ENCODE peak calls at places on chromosomes 1 and 21, in six cellular contexts. F is neural progenitor cell, A is HCT116, E is PC-3, P is keratinocyte, O is GM23248. L is an unnamed sample. For H3K79me2, the result is how much of the 10 kb centered on the place peaks cover.

GRCh38 chr1:225544924-225545323 is 108.0 kb downstream of the ENAH start:
- DNase-seq in F (no peak), A (no peak), E (no peak), P (no peak), O (no peak), L (no peak)

GRCh38 chr1:241635556-241636179 is 4.5 kb downstream of the CHML start:
- DNase-seq in F (no peak), A (no peak), E (no peak), P (no peak), O (no peak), L (no peak)

GRCh38 chr21:44295163-44295601 is 4.7 kb upstream of the PFKL start:
- DNase-seq in F (no peak), A (no peak), E (peak), P (no peak), O (no peak), L (peak)

GRCh38 chr21:41620982-41621381 is 113.0 kb upstream of the TMPRSS2 start:
- DNase-seq in F (no peak), A (no peak), E (no peak), P (no peak), O (peak), L (no peak)

GRCh38 chr1:85576642-85577420 is 3.7 kb upstream of the CCN1 start:
- DNase-seq in F (peak), A (peak), E (peak), P (no peak), O (peak), L (peak)

GRCh38 chr1:167635233-167635648 is 5.2 kb downstream of the RCSD1 start:
- DNase-seq in F (peak), A (no peak), E (no peak), P (no peak), O (peak), L (no peak)

GRCh38 chr1:16183157-16183556 is 27.3 kb upstream of the EPHA2 start:
- DNase-seq in F (no peak), A (no peak), E (peak), P (no peak), O (peak), L (no peak)

GRCh38 chr1:7845761-7846160 is 7.1 kb downstream of the UTS2 start:
- DNase-seq in F (no peak), A (no peak), E (no peak), P (no peak), O (peak), L (peak)

GRCh38 chr1:195481293-195481692 is 1126.9 kb downstream of the KCNT2 start:
- DNase-seq in F (no peak), A (no peak), E (no peak), P (no peak), O (no peak), L (no peak)

GRCh38 chr1:243513726-243514491 is 258.1 kb downstream of the SDCCAG8 start:
- DNase-seq in F (no peak), A (no peak), E (peak), P (no peak), O (peak), L (peak)

GRCh38 chr1:25523512-25523911 is 19.9 kb upstream of the LDLRAP1 start:
- DNase-seq in F (peak), A (no peak), E (peak), P (no peak), O (peak), L (no peak)

GRCh38 chr1:36273024-36273423 is 33.1 kb upstream of the SH3D21 start:
- DNase-seq in F (no peak), A (no peak), E (no peak), P (no peak), O (no peak), L (no peak)

GRCh38 chr1:22048351-22049192 is 3.9 kb upstream of the CDC42 start:
- DNase-seq in F (no peak), A (no peak), E (peak), P (no peak), O (peak), L (no peak)

GRCh38 chr1:65687435-65688214 is 105.1 kb upstream of the PDE4B start:
- DNase-seq in F (peak), A (peak), E (peak), P (peak), O (peak), L (peak)

GRCh38 chr1:244336232-244336899 is 115.3 kb downstream of the ADSS2 start:
- DNase-seq in F (no peak), A (no peak), E (no peak), P (no peak), O (no peak), L (peak)

GRCh38 chr1:116311756-116312691 is 61.0 kb upstream of the ATP1A1 start:
- DNase-seq in F (peak), A (no peak), E (peak), P (no peak), O (no peak), L (peak)

GRCh38 chr1:113073457-113073950 is 506 bp downstream of the LRIG2 start:
- DNase-seq in F (peak), A (no peak), E (peak), P (peak), O (peak), L (no peak)

GRCh38 chr1:227890451-227891222 is 57.1 kb downstream of the WNT9A start:
- DNase-seq in F (no peak), A (no peak), E (no peak), P (no peak), O (no peak), L (no peak)

GRCh38 chr1:228944241-228944741 is 209.0 kb downstream of the RHOU start:
- DNase-seq in F (no peak), A (no peak), E (no peak), P (no peak), O (no peak), L (no peak)

GRCh38 chr1:59077739-59078503 is 219.0 kb upstream of the FGGY start:
- DNase-seq in F (peak), A (no peak), E (no peak), P (no peak), O (no peak), L (no peak)

GRCh38 chr1:221919341-221919740 is 177.5 kb upstream of the DUSP10 start:
- DNase-seq in F (no peak), A (no peak), E (no peak), P (no peak), O (no peak), L (no peak)

GRCh38 chr21:36499578-36500471 is 19.9 kb upstream of the CLDN14 start:
- DNase-seq in F (no peak), A (no peak), E (peak), P (no peak), O (peak), L (peak)

GRCh38 chr1:151612506-151613274 is 840 bp downstream of the SNX27 start:
- DNase-seq in F (peak), A (no peak), E (no peak), P (no peak), O (peak), L (no peak)

GRCh38 chr1:41319803-41320711 is 41.2 kb upstream of the FOXO6 start:
- DNase-seq in F (no peak), A (no peak), E (no peak), P (no peak), O (no peak), L (no peak)

GRCh38 chr1:64110924-64111777 is 92.3 kb upstream of the UBE2U start:
- DNase-seq in F (no peak), A (no peak), E (no peak), P (no peak), O (peak), L (peak)

GRCh38 chr1:230517786-230518185 is 91.7 kb upstream of the PGBD5 start:
- DNase-seq in F (peak), A (no peak), E (peak), P (no peak), O (no peak), L (no peak)

GRCh38 chr1:44798481-44799365 is 1.5 kb upstream of the PLK3 start:
- DNase-seq in F (no peak), A (no peak), E (no peak), P (no peak), O (no peak), L (no peak)

GRCh38 chr21:39562791-39563770 is 49.7 kb upstream of the B3GALT5 start:
- DNase-seq in F (no peak), A (no peak), E (no peak), P (no peak), O (peak), L (no peak)

GRCh38 chr1:109769335-109770078 is 5.8 kb upstream of the EPS8L3 start:
- DNase-seq in F (no peak), A (no peak), E (peak), P (no peak), O (peak), L (no peak)

GRCh38 chr1:8905582-8906191 is 27.2 kb upstream of the ENO1 start:
- DNase-seq in F (no peak), A (no peak), E (peak), P (no peak), O (peak), L (no peak)

GRCh38 chr1:150970818-150971582 is 3.6 kb downstream of the CERS2 start:
- DNase-seq in F (peak), A (no peak), E (no peak), P (no peak), O (peak), L (peak)

GRCh38 chr1:206461602-206462455 is 8.4 kb upstream of the IKBKE start:
- DNase-seq in F (peak), A (peak), E (peak), P (no peak), O (peak), L (peak)

GRCh38 chr1:6927626-6928025 is 142.4 kb downstream of the CAMTA1 start:
- DNase-seq in F (no peak), A (no peak), E (no peak), P (no peak), O (no peak), L (no peak)

GRCh38 chr1:85888961-85889360 is 180.7 kb upstream of the ZNHIT6 start:
- DNase-seq in F (no peak), A (no peak), E (no peak), P (no peak), O (no peak), L (no peak)

GRCh38 chr1:54559111-54559548 is 11.1 kb downstream of the ACOT11 start:
- DNase-seq in F (no peak), A (no peak), E (no peak), P (no peak), O (no peak), L (no peak)

GRCh38 chr1:221777434-221778072 is 35.7 kb upstream of the DUSP10 start:
- DNase-seq in F (no peak), A (no peak), E (no peak), P (no peak), O (no peak), L (no peak)

GRCh38 chr21:46226920-46227599 is 1.5 kb downstream of the LSS start:
- DNase-seq in F (no peak), A (no peak), E (no peak), P (no peak), O (peak), L (no peak)

GRCh38 chr21:46228345-46229051 is at the start of gene LSS:
- DNase-seq in F (peak), A (peak), E (peak), P (peak), O (peak), L (peak)

GRCh38 chr21:46226146-46226545 is 2.4 kb downstream of the LSS start:
- DNase-seq in F (no peak), A (no peak), E (no peak), P (no peak), O (peak), L (no peak)

GRCh38 chr21:46229133-46229922 is 754 bp upstream of the LSS start:
- DNase-seq in F (no peak), A (no peak), E (peak), P (no peak), O (no peak), L (no peak)

GRCh38 chr21:46227811-46228344 is 696 bp downstream of the LSS start:
- DNase-seq in F (peak), A (no peak), E (no peak), P (no peak), O (peak), L (no peak)
- H3K79me2 ChIP-seq in F (half or more), A (under half), E (half or more), P (half or more), O (under half), L (under half)

GRCh38 chr1:67652800-67653199 is 32.2 kb upstream of the GADD45A start:
- DNase-seq in F (no peak), A (no peak), E (peak), P (no peak), O (peak), L (no peak)

GRCh38 chr1:67651031-67651430 is 34.0 kb upstream of the GADD45A start:
- DNase-seq in F (no peak), A (no peak), E (no peak), P (no peak), O (no peak), L (no peak)

GRCh38 chr1:67655581-67655980 is 29.4 kb upstream of the GADD45A start:
- DNase-seq in F (no peak), A (no peak), E (no peak), P (no peak), O (no peak), L (no peak)

GRCh38 chr1:67650061-67650460 is 34.9 kb upstream of the GADD45A start:
- DNase-seq in F (no peak), A (no peak), E (no peak), P (no peak), O (peak), L (no peak)

GRCh38 chr1:67653304-67653703 is 31.7 kb upstream of the GADD45A start:
- DNase-seq in F (no peak), A (no peak), E (no peak), P (no peak), O (no peak), L (no peak)
- H2AFZ ChIP-seq in F (no peak), A (no peak), E (no peak), P (no peak), O (peak), L (no peak)

DNA sequence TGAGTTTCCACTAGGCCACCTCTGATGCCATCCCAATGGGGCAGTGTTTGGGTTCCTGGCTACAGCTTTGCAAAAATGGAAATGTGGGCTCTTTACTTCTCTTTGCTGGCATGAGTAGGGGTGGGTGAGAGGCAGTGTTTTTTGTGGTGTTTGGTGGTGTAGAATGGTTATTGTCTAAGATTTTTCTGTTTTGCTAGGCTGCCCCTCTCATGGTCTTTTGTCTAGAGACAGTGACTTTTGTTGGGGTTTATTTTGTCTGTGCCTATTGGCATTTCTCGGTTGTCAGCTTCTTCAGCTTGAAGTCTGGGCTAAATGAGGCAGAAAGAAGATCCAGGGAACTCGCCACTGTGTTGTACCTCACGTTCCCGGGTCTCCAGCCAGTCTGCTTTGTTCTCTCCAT is 112.1 kb downstream of the CENPF start:
- DNase-seq in F (peak), A (no peak), E (no peak), P (no peak), O (no peak), L (no peak)
- H3K79me2 ChIP-seq in F (under half), A (under half), E (under half), P (under half), O (under half), L (under half)

DNA sequence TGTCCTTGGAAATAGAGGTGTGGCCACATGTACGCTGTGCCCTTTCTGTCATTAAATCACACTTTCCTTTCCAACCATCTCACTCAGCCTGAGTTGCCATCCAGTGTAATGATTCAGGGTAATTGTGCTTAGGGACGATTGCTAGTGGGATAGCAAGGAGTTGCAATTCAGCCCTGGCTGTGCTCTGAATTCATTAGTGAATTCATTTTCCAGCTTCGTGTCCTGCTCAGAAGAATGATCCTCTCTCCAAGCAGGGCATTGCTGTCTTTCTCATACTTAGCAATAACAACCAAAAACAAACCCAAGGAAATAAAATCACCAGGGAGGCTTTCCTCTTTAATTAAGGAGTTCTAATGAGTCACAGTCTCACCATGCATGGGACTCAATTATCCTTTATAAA is 166.9 kb downstream of the TSEN15 start:
- DNase-seq in F (no peak), A (no peak), E (no peak), P (no peak), O (no peak), L (no peak)
- H2AFZ ChIP-seq in F (no peak), A (no peak), E (no peak), P (no peak), O (no peak), L (no peak)

DNA sequence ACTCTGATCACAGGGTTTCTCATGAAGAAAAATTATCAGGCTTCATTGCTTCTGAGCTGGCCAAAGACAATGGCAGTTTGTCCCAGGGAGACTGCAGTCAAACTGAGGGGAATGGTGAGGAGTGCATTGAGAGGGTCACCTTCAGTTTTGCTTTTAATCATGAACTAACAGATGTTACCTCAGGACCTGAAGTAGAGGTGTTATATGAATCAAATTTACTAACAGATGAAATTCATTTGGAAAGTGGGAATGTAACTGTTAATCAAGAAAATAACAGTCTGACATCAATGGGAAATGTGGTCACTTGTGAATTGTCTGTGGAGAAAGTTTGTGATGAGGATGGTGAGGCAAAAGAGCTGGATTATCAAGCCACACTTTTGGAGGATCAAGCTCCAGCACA is 79.4 kb upstream of the BMP8A start:
- DNase-seq in F (no peak), A (no peak), E (no peak), P (no peak), O (no peak), L (no peak)
- H3K79me2 ChIP-seq in F (half or more), A (under half), E (half or more), P (half or more), O (half or more), L (under half)

L was measured in trophoblast cell.